ENCODE peak calls at places on chromosomes 11 and 22, in four cellular contexts. A is gastrocnemius medialis, M is GM10248, K is endodermal cell. Y is an unnamed sample.

GRCh38 chr22:40324468-40325305 is 21.6 kb upstream of the ADSL start:
- DNase-seq in A (no peak), M (no peak), K (peak), Y (no peak)

GRCh38 chr11:6404341-6405038 is 14.2 kb downstream of the SMPD1 start:
- DNase-seq in A (no peak), M (no peak), K (no peak), Y (no peak)

GRCh38 chr22:43207849-43208702 is 21.1 kb upstream of the TTLL12 start:
- DNase-seq in A (no peak), M (no peak), K (no peak), Y (no peak)

GRCh38 chr11:107859459-107860239 is 1.1 kb upstream of the SLC35F2 start:
- DNase-seq in A (peak), M (no peak), K (peak), Y (no peak)

GRCh38 chr22:25488244-25489020 is 76.0 kb upstream of the GRK3 start:
- DNase-seq in A (peak), M (no peak), K (no peak), Y (peak)

GRCh38 chr11:116499396-116500001 is 273.3 kb downstream of the BUD13 start:
- DNase-seq in A (peak), M (peak), K (peak), Y (no peak)

GRCh38 chr11:75816561-75817239 is 1.7 kb downstream of the UVRAG start:
- DNase-seq in A (no peak), M (no peak), K (no peak), Y (no peak)

GRCh38 chr11:36540998-36541397 is 26.8 kb upstream of the RAG1 start:
- DNase-seq in A (peak), M (peak), K (peak), Y (no peak)

GRCh38 chr22:26079009-26079408 is 90.3 kb upstream of the SEZ6L start:
- DNase-seq in A (no peak), M (no peak), K (no peak), Y (no peak)

GRCh38 chr22:31448382-31448781 is 41.3 kb downstream of the EIF4ENIF1 start:
- DNase-seq in A (no peak), M (no peak), K (no peak), Y (no peak)

GRCh38 chr22:29187831-29188230 is 17.9 kb upstream of the EMID1 start:
- DNase-seq in A (no peak), M (no peak), K (no peak), Y (no peak)

GRCh38 chr11:116879789-116880402 is 42.5 kb upstream of the APOA1 start:
- DNase-seq in A (no peak), M (peak), K (no peak), Y (no peak)

GRCh38 chr11:68390315-68390714 is 70.2 kb upstream of the PPP6R3 start:
- DNase-seq in A (no peak), M (no peak), K (no peak), Y (no peak)

GRCh38 chr11:47325271-47326041 is 27.0 kb downstream of the MYBPC3 start:
- DNase-seq in A (no peak), M (no peak), K (no peak), Y (no peak)

GRCh38 chr11:124923296-124923695 is 4.2 kb downstream of the HEPN1 start:
- DNase-seq in A (no peak), M (no peak), K (no peak), Y (no peak)

GRCh38 chr11:14454861-14455632 is 44.6 kb downstream of the COPB1 start:
- DNase-seq in A (no peak), M (peak), K (peak), Y (no peak)

GRCh38 chr11:58391879-58392278 is 14.8 kb downstream of the OR5B3 start:
- DNase-seq in A (no peak), M (no peak), K (no peak), Y (no peak)

GRCh38 chr22:27419473-27419872 is 382.1 kb downstream of the MN1 start:
- DNase-seq in A (no peak), M (no peak), K (no peak), Y (no peak)

GRCh38 chr11:61507962-61508824 is at the start of gene LRRC10B:
- DNase-seq in A (no peak), M (peak), K (peak), Y (no peak)

GRCh38 chr22:24845036-24845918 is 39.3 kb downstream of the SGSM1 start:
- DNase-seq in A (peak), M (no peak), K (no peak), Y (no peak)

GRCh38 chr22:20953668-20954500 is 13.2 kb upstream of the AIFM3 start:
- DNase-seq in A (no peak), M (no peak), K (no peak), Y (no peak)

GRCh38 chr11:130427581-130428211 is 713 bp downstream of the ADAMTS8 start:
- DNase-seq in A (no peak), M (no peak), K (peak), Y (no peak)

GRCh38 chr11:15621565-15621964 is 506.8 kb downstream of the INSC start:
- DNase-seq in A (no peak), M (no peak), K (no peak), Y (no peak)

GRCh38 chr11:129861702-129862107 is 33.7 kb downstream of the NFRKB start:
- DNase-seq in A (no peak), M (no peak), K (peak), Y (no peak)

GRCh38 chr11:47616726-47617416 is 22.7 kb upstream of the C1QTNF4 start:
- DNase-seq in A (no peak), M (peak), K (peak), Y (no peak)

GRCh38 chr22:26835929-26836528 is 178.6 kb downstream of the MIAT start:
- DNase-seq in A (no peak), M (peak), K (peak), Y (no peak)

GRCh38 chr11:4654635-4655335 is 11.0 kb downstream of the OR51E1 start:
- DNase-seq in A (no peak), M (no peak), K (no peak), Y (no peak)

GRCh38 chr11:58625826-58626460 is 3.5 kb downstream of the CNTF start:
- DNase-seq in A (no peak), M (no peak), K (no peak), Y (no peak)

GRCh38 chr22:46663001-46663400 is 42.8 kb downstream of the GRAMD4 start:
- DNase-seq in A (no peak), M (no peak), K (no peak), Y (no peak)

GRCh38 chr11:85827768-85828639 is 17.1 kb upstream of the SYTL2 start:
- DNase-seq in A (no peak), M (no peak), K (no peak), Y (no peak)

GRCh38 chr11:33701831-33702230 is 1.2 kb upstream of the C11orf91 start:
- DNase-seq in A (no peak), M (no peak), K (no peak), Y (no peak)

GRCh38 chr11:107457205-107457557 is 444 bp downstream of the CWF19L2 start:
- DNase-seq in A (no peak), M (peak), K (no peak), Y (no peak)

GRCh38 chr11:127420139-127420538 is 419.6 kb upstream of the KIRREL3 start:
- DNase-seq in A (no peak), M (no peak), K (no peak), Y (no peak)
- TF ChIP-seq CTCF in A (no peak), M (no peak), K (peak), Y (no peak)

GRCh38 chr11:62801071-62801470 is 4.2 kb downstream of the NXF1 start:
- DNase-seq in A (no peak), M (no peak), K (no peak), Y (no peak)

GRCh38 chr11:62805991-62806441 is 776 bp upstream of the NXF1 start:
- DNase-seq in A (no peak), M (no peak), K (peak), Y (no peak)

GRCh38 chr11:62806611-62807121 is 1.4 kb upstream of the NXF1 start:
- DNase-seq in A (peak), M (no peak), K (peak), Y (no peak)

GRCh38 chr11:62804310-62805043 is 763 bp downstream of the NXF1 start:
- DNase-seq in A (no peak), M (no peak), K (no peak), Y (no peak)

DNA sequence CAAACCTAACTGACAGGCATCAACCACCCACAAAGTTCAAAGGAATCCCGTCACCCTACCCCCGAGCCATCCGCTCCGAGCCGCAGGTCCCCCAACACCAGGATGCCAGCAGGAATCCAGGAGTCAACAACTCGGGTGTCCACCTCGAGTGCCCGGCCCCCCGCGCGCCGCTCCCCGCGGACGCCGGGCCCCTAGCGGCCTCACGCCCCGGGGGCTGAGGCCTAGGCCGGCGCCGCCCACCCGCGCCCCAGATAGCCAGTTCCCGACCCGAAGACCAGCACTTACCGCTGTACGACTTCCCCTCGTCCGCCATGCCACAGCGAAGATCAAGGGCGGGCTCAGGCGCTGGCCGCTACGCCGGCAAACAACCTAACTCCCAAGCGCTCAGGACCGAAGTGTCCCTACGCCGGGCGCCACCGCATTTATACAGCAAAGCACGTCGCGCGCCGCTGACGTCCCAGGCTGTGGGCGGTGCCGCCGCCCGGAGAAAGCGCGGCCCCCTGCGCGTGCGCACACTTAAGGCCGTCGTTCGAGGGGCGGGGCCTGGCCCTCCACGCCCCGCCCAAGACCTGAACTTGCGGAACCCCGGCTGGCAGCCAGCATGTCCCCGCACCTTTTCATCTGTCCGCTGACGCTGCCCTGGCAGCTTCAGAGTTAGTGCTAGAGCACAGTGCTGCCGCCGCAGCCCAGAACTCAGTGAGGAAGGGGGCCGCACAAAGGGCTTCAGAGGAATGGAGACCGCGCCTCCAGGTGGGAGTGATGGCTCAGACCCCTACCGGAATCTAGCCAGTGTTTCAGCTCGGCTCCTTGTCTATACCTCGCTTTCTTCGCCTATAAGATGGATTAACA is at the start of gene NXF1:
- DNase-seq in A (peak), M (peak), K (peak), Y (peak)
- TF ChIP-seq CTCF in A (no peak), M (no peak), K (peak), Y (peak)

GRCh38 chr22:37160037-37160436 is 10.3 kb upstream of the IL2RB start:
- DNase-seq in A (no peak), M (no peak), K (peak), Y (no peak)
- TF ChIP-seq CTCF in A (no peak), M (no peak), K (peak), Y (no peak)

GRCh38 chr22:37697540-37697835 is 640 bp downstream of the TRIOBP start:
- DNase-seq in A (no peak), M (no peak), K (no peak), Y (no peak)

GRCh38 chr22:37701121-37701786 is 4.4 kb downstream of the TRIOBP start:
- DNase-seq in A (no peak), M (no peak), K (no peak), Y (no peak)

GRCh38 chr22:37690901-37691504 is 4.9 kb downstream of the NOL12 start:
- DNase-seq in A (peak), M (no peak), K (no peak), Y (no peak)

GRCh38 chr22:37692627-37693285 is 4.1 kb upstream of the TRIOBP start:
- DNase-seq in A (no peak), M (no peak), K (no peak), Y (no peak)

GRCh38 chr22:37696657-37697539 is at the start of gene TRIOBP:
- DNase-seq in A (peak), M (peak), K (peak), Y (peak)
- TF ChIP-seq CTCF in A (peak), M (peak), K (peak), Y (peak)

DNA sequence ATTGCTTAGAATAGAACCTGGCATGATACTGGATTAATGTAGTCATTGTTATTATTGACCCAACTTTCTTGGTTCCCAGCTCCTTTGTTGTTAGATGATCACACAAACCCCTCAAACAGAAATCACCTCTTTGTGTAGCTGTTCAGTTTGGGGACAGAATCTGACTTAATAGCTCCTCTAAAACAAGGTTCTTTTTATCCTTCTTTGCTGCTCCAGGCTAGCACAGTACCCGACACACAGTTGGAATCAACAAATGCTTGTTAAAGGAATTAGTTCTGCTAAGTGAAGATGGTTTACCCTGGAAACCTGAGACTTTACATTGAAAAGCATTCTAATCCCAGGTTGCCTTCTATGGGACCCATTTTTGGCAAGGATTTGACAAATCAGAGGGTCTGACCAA is 43.9 kb downstream of the GAB2 start:
- DNase-seq in A (no peak), M (no peak), K (no peak), Y (no peak)
- TF ChIP-seq CTCF in A (no peak), M (no peak), K (no peak), Y (no peak)

GRCh38 chr11:132114743-132115142 is 744.3 kb downstream of the NTM start:
- DNase-seq in A (no peak), M (no peak), K (no peak), Y (no peak)

GRCh38 chr11:132116516-132116915 is 746.1 kb downstream of the NTM start:
- DNase-seq in A (no peak), M (no peak), K (no peak), Y (no peak)

GRCh38 chr11:132115454-132115853 is 745.0 kb downstream of the NTM start:
- DNase-seq in A (no peak), M (no peak), K (peak), Y (no peak)

GRCh38 chr11:132111781-132112380 is 741.5 kb downstream of the NTM start:
- DNase-seq in A (no peak), M (no peak), K (no peak), Y (no peak)

DNA sequence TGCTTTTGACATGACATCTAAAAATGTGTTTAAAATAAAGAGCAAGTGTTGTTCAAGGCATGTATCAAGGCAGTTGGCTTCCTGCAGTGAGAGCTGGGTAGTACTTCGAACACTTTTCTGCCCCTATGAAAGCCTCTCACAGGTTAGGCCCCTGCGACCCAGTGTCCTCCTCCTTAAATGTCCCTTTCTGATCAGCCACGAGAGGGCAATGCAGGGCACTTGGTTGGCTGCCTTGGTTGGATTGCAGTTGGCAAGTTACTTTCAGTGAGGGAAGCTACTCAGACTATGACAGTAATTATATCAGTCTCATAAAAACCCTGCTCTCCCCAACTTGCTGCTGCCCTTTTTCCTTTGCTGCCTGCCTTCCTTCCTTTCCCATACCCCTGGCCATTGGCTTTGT is 743.8 kb downstream of the NTM start:
- DNase-seq in A (no peak), M (no peak), K (peak), Y (no peak)
- TF ChIP-seq CTCF in A (peak), M (peak), K (peak), Y (peak)

Y was measured in osteocyte.